ENCODE peak calls at places on chromosomes 13 and 19, in ten cellular contexts. One of them, this sample, is unnamed.

GRCh38 chr19:41945135-41945766 is 13.9 kb downstream of the RABAC1 start:
- DNase-seq in astrocyte of the spinal cord: no peak
- DNase-seq in lower leg skin: no peak
- DNase-seq in cardiac fibroblast: no peak
- DNase-seq in GM20000: peak; percentile 90
- DNase-seq in Calu3: no peak
- DNase-seq in body of pancreas: no peak
- DNase-seq in dorsolateral prefrontal cortex: no peak
- DNase-seq in heart right ventricle: no peak
- DNase-seq in MCF 10A: no peak
- DNase-seq in this sample: peak; percentile 88

GRCh38 chr13:80408270-80408669 is 67.3 kb upstream of the SPRY2 start:
- DNase-seq in cardiac fibroblast: no peak
- DNase-seq in heart right ventricle: no peak
- DNase-seq in GM20000: no peak
- DNase-seq in astrocyte of the spinal cord: no peak
- DNase-seq in body of pancreas: no peak
- DNase-seq in dorsolateral prefrontal cortex: no peak
- DNase-seq in MCF 10A: no peak
- DNase-seq in lower leg skin: no peak
- DNase-seq in Calu3: no peak
- DNase-seq in this sample: no peak

GRCh38 chr13:87234981-87235380 is 436.2 kb upstream of the SLITRK5 start:
- DNase-seq in cardiac fibroblast: peak; percentile 40
- DNase-seq in MCF 10A: peak; percentile 20
- DNase-seq in heart right ventricle: no peak
- DNase-seq in body of pancreas: no peak
- DNase-seq in Calu3: no peak
- DNase-seq in dorsolateral prefrontal cortex: no peak
- DNase-seq in lower leg skin: no peak
- DNase-seq in GM20000: no peak
- DNase-seq in astrocyte of the spinal cord: peak; percentile 94
- DNase-seq in this sample: no peak

GRCh38 chr13:24995225-24995804 is 100.6 kb upstream of the PABPC3 start:
- DNase-seq in body of pancreas: peak; percentile 70
- DNase-seq in dorsolateral prefrontal cortex: peak; percentile 48
- DNase-seq in heart right ventricle: peak; percentile 57
- DNase-seq in Calu3: peak; percentile 58
- DNase-seq in GM20000: peak; percentile 67
- DNase-seq in astrocyte of the spinal cord: peak; percentile 86
- DNase-seq in lower leg skin: no peak
- DNase-seq in MCF 10A: peak; percentile 88
- DNase-seq in cardiac fibroblast: peak; percentile 91
- DNase-seq in this sample: peak; percentile 78

GRCh38 chr19:1156830-1157615 is 17.0 kb downstream of the SBNO2 start:
- DNase-seq in MCF 10A: no peak
- DNase-seq in Calu3: no peak
- DNase-seq in dorsolateral prefrontal cortex: no peak
- DNase-seq in cardiac fibroblast: no peak
- DNase-seq in heart right ventricle: no peak
- DNase-seq in astrocyte of the spinal cord: no peak
- DNase-seq in body of pancreas: no peak
- DNase-seq in lower leg skin: no peak
- DNase-seq in GM20000: no peak
- DNase-seq in this sample: no peak

GRCh38 chr19:48900477-48901452 is 653 bp downstream of the NUCB1 start:
- DNase-seq in body of pancreas: no peak
- DNase-seq in lower leg skin: peak; percentile 89
- DNase-seq in MCF 10A: no peak
- DNase-seq in dorsolateral prefrontal cortex: no peak
- DNase-seq in cardiac fibroblast: peak; percentile 68
- DNase-seq in astrocyte of the spinal cord: peak; percentile 55
- DNase-seq in heart right ventricle: no peak
- DNase-seq in GM20000: peak; percentile 48
- DNase-seq in Calu3: no peak
- DNase-seq in this sample: peak; percentile 68

GRCh38 chr13:25218011-25218410 is 45.9 kb upstream of the AMER2 start:
- DNase-seq in body of pancreas: no peak
- DNase-seq in GM20000: no peak
- DNase-seq in lower leg skin: peak; percentile 8
- DNase-seq in Calu3: no peak
- DNase-seq in dorsolateral prefrontal cortex: no peak
- DNase-seq in astrocyte of the spinal cord: no peak
- DNase-seq in cardiac fibroblast: no peak
- DNase-seq in heart right ventricle: no peak
- DNase-seq in MCF 10A: no peak
- DNase-seq in this sample: no peak

GRCh38 chr13:103539265-103539664 is 473.0 kb upstream of the SLC10A2 start:
- DNase-seq in lower leg skin: no peak
- DNase-seq in heart right ventricle: no peak
- DNase-seq in Calu3: no peak
- DNase-seq in GM20000: no peak
- DNase-seq in body of pancreas: no peak
- DNase-seq in MCF 10A: no peak
- DNase-seq in cardiac fibroblast: no peak
- DNase-seq in dorsolateral prefrontal cortex: peak; percentile 3
- DNase-seq in astrocyte of the spinal cord: no peak
- DNase-seq in this sample: no peak

GRCh38 chr19:2507109-2507508 is 31.2 kb downstream of the GADD45B start:
- DNase-seq in MCF 10A: peak; percentile 79
- DNase-seq in GM20000: no peak
- DNase-seq in astrocyte of the spinal cord: peak; percentile 59
- DNase-seq in dorsolateral prefrontal cortex: no peak
- DNase-seq in lower leg skin: no peak
- DNase-seq in cardiac fibroblast: peak; percentile 69
- DNase-seq in Calu3: peak; percentile 57
- DNase-seq in body of pancreas: peak; percentile 74
- DNase-seq in heart right ventricle: no peak
- DNase-seq in this sample: no peak

GRCh38 chr13:80100636-80101035 is 240.3 kb downstream of the SPRY2 start:
- DNase-seq in Calu3: no peak
- DNase-seq in astrocyte of the spinal cord: no peak
- DNase-seq in GM20000: no peak
- DNase-seq in cardiac fibroblast: peak; percentile 49
- DNase-seq in dorsolateral prefrontal cortex: no peak
- DNase-seq in MCF 10A: no peak
- DNase-seq in heart right ventricle: no peak
- DNase-seq in body of pancreas: no peak
- DNase-seq in lower leg skin: no peak
- DNase-seq in this sample: no peak

GRCh38 chr13:29594310-29594709 is 1.2 kb downstream of the SLC7A1 start:
- DNase-seq in astrocyte of the spinal cord: peak; percentile 86
- DNase-seq in GM20000: peak; percentile 64
- DNase-seq in lower leg skin: no peak
- DNase-seq in heart right ventricle: no peak
- DNase-seq in cardiac fibroblast: peak; percentile 48
- DNase-seq in Calu3: peak; percentile 50
- DNase-seq in dorsolateral prefrontal cortex: no peak
- DNase-seq in body of pancreas: peak; percentile 68
- DNase-seq in MCF 10A: peak; percentile 76
- DNase-seq in this sample: peak; percentile 67

GRCh38 chr19:47509170-47509847 is 5.6 kb downstream of the NAPA start:
- DNase-seq in MCF 10A: no peak
- DNase-seq in astrocyte of the spinal cord: no peak
- DNase-seq in lower leg skin: no peak
- DNase-seq in dorsolateral prefrontal cortex: peak; percentile 11
- DNase-seq in heart right ventricle: no peak
- DNase-seq in GM20000: no peak
- DNase-seq in body of pancreas: no peak
- DNase-seq in Calu3: no peak
- DNase-seq in cardiac fibroblast: no peak
- DNase-seq in this sample: no peak

GRCh38 chr19:47240996-47241918 is 10.3 kb upstream of the BBC3 start:
- DNase-seq in astrocyte of the spinal cord: peak; percentile 81
- DNase-seq in lower leg skin: peak; percentile 92
- DNase-seq in Calu3: peak; percentile 96
- DNase-seq in cardiac fibroblast: peak; percentile 80
- DNase-seq in dorsolateral prefrontal cortex: peak; percentile 82
- DNase-seq in heart right ventricle: peak; percentile 81
- DNase-seq in GM20000: peak; percentile 88
- DNase-seq in MCF 10A: peak; percentile 88
- DNase-seq in body of pancreas: peak; percentile 97
- DNase-seq in this sample: peak; percentile 85

GRCh38 chr19:7916137-7916907 is 1.7 kb downstream of the TGFBR3L start:
- DNase-seq in lower leg skin: no peak
- DNase-seq in body of pancreas: peak; percentile 38
- DNase-seq in GM20000: peak; percentile 60
- DNase-seq in astrocyte of the spinal cord: no peak
- DNase-seq in heart right ventricle: no peak
- DNase-seq in Calu3: peak; percentile 30
- DNase-seq in dorsolateral prefrontal cortex: no peak
- DNase-seq in cardiac fibroblast: no peak
- DNase-seq in MCF 10A: no peak
- DNase-seq in this sample: peak; percentile 60
- TF ChIP-seq CTCF in lower leg skin: no peak
- TF ChIP-seq CTCF in body of pancreas: no peak
- TF ChIP-seq CTCF in GM20000: no peak
- TF ChIP-seq CTCF in astrocyte of the spinal cord: no peak
- TF ChIP-seq CTCF in heart right ventricle: no peak
- TF ChIP-seq CTCF in Calu3: no peak
- TF ChIP-seq CTCF in dorsolateral prefrontal cortex: no peak
- TF ChIP-seq CTCF in cardiac fibroblast: no peak
- TF ChIP-seq CTCF in MCF 10A: no peak
- TF ChIP-seq CTCF in this sample: no peak

GRCh38 chr19:10074153-10074552 is 12.0 kb upstream of the SHFL start:
- DNase-seq in heart right ventricle: no peak
- DNase-seq in GM20000: no peak
- DNase-seq in cardiac fibroblast: peak; percentile 27
- DNase-seq in MCF 10A: peak; percentile 60
- DNase-seq in astrocyte of the spinal cord: no peak
- DNase-seq in dorsolateral prefrontal cortex: no peak
- DNase-seq in lower leg skin: no peak
- DNase-seq in body of pancreas: no peak
- DNase-seq in Calu3: peak; percentile 22
- DNase-seq in this sample: peak; percentile 51
- TF ChIP-seq CTCF in heart right ventricle: no peak
- TF ChIP-seq CTCF in GM20000: peak; percentile 16
- TF ChIP-seq CTCF in cardiac fibroblast: peak; percentile 43
- TF ChIP-seq CTCF in MCF 10A: peak; percentile 10
- TF ChIP-seq CTCF in astrocyte of the spinal cord: peak; percentile 30
- TF ChIP-seq CTCF in dorsolateral prefrontal cortex: no peak
- TF ChIP-seq CTCF in lower leg skin: no peak
- TF ChIP-seq CTCF in body of pancreas: no peak
- TF ChIP-seq CTCF in Calu3: peak; percentile 19
- TF ChIP-seq CTCF in this sample: no peak

GRCh38 chr19:14517446-14517839 is 754 bp downstream of the DNAJB1 start:
- DNase-seq in cardiac fibroblast: no peak
- DNase-seq in lower leg skin: no peak
- DNase-seq in astrocyte of the spinal cord: no peak
- DNase-seq in dorsolateral prefrontal cortex: no peak
- DNase-seq in heart right ventricle: no peak
- DNase-seq in Calu3: no peak
- DNase-seq in GM20000: no peak
- DNase-seq in MCF 10A: no peak
- DNase-seq in body of pancreas: no peak
- DNase-seq in this sample: no peak

GRCh38 chr19:14514215-14514871 is 3.9 kb downstream of the DNAJB1 start:
- DNase-seq in cardiac fibroblast: no peak
- DNase-seq in dorsolateral prefrontal cortex: no peak
- DNase-seq in astrocyte of the spinal cord: no peak
- DNase-seq in heart right ventricle: no peak
- DNase-seq in GM20000: no peak
- DNase-seq in body of pancreas: no peak
- DNase-seq in lower leg skin: no peak
- DNase-seq in Calu3: no peak
- DNase-seq in MCF 10A: no peak
- DNase-seq in this sample: no peak

GRCh38 chr19:14516048-14516534 is 2.1 kb downstream of the DNAJB1 start:
- DNase-seq in MCF 10A: no peak
- DNase-seq in body of pancreas: no peak
- DNase-seq in lower leg skin: no peak
- DNase-seq in Calu3: no peak
- DNase-seq in astrocyte of the spinal cord: no peak
- DNase-seq in GM20000: no peak
- DNase-seq in heart right ventricle: no peak
- DNase-seq in dorsolateral prefrontal cortex: no peak
- DNase-seq in cardiac fibroblast: no peak
- DNase-seq in this sample: no peak

GRCh38 chr19:14516746-14517438 is 1.3 kb downstream of the DNAJB1 start:
- DNase-seq in GM20000: no peak
- DNase-seq in body of pancreas: no peak
- DNase-seq in dorsolateral prefrontal cortex: no peak
- DNase-seq in heart right ventricle: no peak
- DNase-seq in cardiac fibroblast: no peak
- DNase-seq in astrocyte of the spinal cord: no peak
- DNase-seq in Calu3: no peak
- DNase-seq in MCF 10A: no peak
- DNase-seq in lower leg skin: no peak
- DNase-seq in this sample: no peak

DNA sequence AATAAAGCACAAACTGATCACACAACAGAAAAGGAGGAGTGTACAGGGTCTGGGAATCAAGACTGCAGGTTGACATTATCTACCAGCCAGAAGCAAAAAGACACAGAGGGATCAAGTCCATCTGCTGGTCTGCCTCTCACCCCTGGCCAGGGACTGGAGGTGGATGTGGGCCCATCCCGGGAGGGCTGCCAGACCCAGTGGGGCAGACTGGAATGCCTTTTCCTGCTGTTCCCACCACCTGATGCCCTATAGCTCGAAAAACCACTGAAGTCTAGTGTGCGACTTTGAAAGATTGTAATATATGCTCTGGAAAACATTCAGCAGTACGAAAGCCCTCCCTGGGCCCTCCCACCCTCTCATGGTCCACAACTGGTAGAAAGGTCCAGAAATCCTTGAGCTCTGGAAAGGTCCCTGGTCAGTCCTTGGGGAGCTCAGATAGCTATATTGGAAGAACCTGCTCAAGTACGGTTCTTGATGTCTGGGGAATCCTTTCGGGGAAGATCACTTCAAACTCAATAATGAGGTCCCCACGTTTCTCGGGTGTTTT is 2.6 kb downstream of the DNAJB1 start:
- DNase-seq in astrocyte of the spinal cord: no peak
- DNase-seq in dorsolateral prefrontal cortex: no peak
- DNase-seq in Calu3: no peak
- DNase-seq in body of pancreas: no peak
- DNase-seq in GM20000: no peak
- DNase-seq in lower leg skin: no peak
- DNase-seq in heart right ventricle: no peak
- DNase-seq in cardiac fibroblast: no peak
- DNase-seq in MCF 10A: no peak
- DNase-seq in this sample: no peak
- TF ChIP-seq CTCF in astrocyte of the spinal cord: no peak
- TF ChIP-seq CTCF in dorsolateral prefrontal cortex: no peak
- TF ChIP-seq CTCF in Calu3: no peak
- TF ChIP-seq CTCF in body of pancreas: no peak
- TF ChIP-seq CTCF in GM20000: no peak
- TF ChIP-seq CTCF in lower leg skin: no peak
- TF ChIP-seq CTCF in heart right ventricle: no peak
- TF ChIP-seq CTCF in cardiac fibroblast: no peak
- TF ChIP-seq CTCF in MCF 10A: no peak
- TF ChIP-seq CTCF in this sample: no peak

GRCh38 chr19:40798223-40798996 is 581 bp upstream of the EGLN2 start:
- DNase-seq in GM20000: peak; percentile 97
- DNase-seq in body of pancreas: peak; percentile 100
- DNase-seq in dorsolateral prefrontal cortex: peak; percentile 100
- DNase-seq in Calu3: peak; percentile 100
- DNase-seq in lower leg skin: peak; percentile 100
- DNase-seq in MCF 10A: peak; percentile 100
- DNase-seq in heart right ventricle: peak; percentile 100
- DNase-seq in cardiac fibroblast: peak; percentile 100
- DNase-seq in astrocyte of the spinal cord: peak; percentile 100
- DNase-seq in this sample: peak; percentile 98
- TF ChIP-seq CTCF in GM20000: no peak
- TF ChIP-seq CTCF in body of pancreas: no peak
- TF ChIP-seq CTCF in dorsolateral prefrontal cortex: peak; percentile 18
- TF ChIP-seq CTCF in Calu3: peak; percentile 49
- TF ChIP-seq CTCF in lower leg skin: no peak
- TF ChIP-seq CTCF in MCF 10A: no peak
- TF ChIP-seq CTCF in heart right ventricle: peak; percentile 51
- TF ChIP-seq CTCF in cardiac fibroblast: peak; percentile 47
- TF ChIP-seq CTCF in astrocyte of the spinal cord: peak; percentile 51
- TF ChIP-seq CTCF in this sample: peak; percentile 54

This sample was measured in GM13976.